ENCODE peak calls at places on chromosomes 7 and 10, in four cellular contexts. One of them, this sample, is unnamed.

GRCh38 chr10:103676058-103676785 is 179.2 kb downstream of the SH3PXD2A start:
- DNase-seq in body of pancreas: peak; percentile 42
- DNase-seq in IMR-90: peak; percentile 34
- DNase-seq in adrenal gland: peak; percentile 55
- DNase-seq in this sample: peak; percentile 87

GRCh38 chr7:138001529-138002095 is at the start of gene CREB3L2:
- DNase-seq in body of pancreas: peak; percentile 71
- DNase-seq in adrenal gland: peak; percentile 81
- DNase-seq in IMR-90: peak; percentile 57
- DNase-seq in this sample: peak; percentile 94

GRCh38 chr7:37930226-37930948 is 9.9 kb downstream of the EPDR1 start:
- DNase-seq in body of pancreas: no peak
- DNase-seq in adrenal gland: no peak
- DNase-seq in IMR-90: no peak
- DNase-seq in this sample: no peak

GRCh38 chr10:3729397-3729796 is 55.6 kb downstream of the KLF6 start:
- DNase-seq in adrenal gland: no peak
- DNase-seq in body of pancreas: no peak
- DNase-seq in IMR-90: peak; percentile 20
- DNase-seq in this sample: no peak

GRCh38 chr7:67771840-67772605 is 775.4 kb downstream of the TYW1 start:
- DNase-seq in adrenal gland: no peak
- DNase-seq in IMR-90: no peak
- DNase-seq in body of pancreas: no peak
- DNase-seq in this sample: no peak

GRCh38 chr7:142482899-142483658 is 225.2 kb upstream of the PRSS58 start:
- DNase-seq in IMR-90: peak; percentile 66
- DNase-seq in adrenal gland: peak; percentile 35
- DNase-seq in body of pancreas: peak; percentile 50
- DNase-seq in this sample: no peak

GRCh38 chr10:75407296-75407715 is 5.7 kb upstream of the ZNF503 start:
- DNase-seq in IMR-90: no peak
- DNase-seq in adrenal gland: no peak
- DNase-seq in body of pancreas: peak; percentile 39
- DNase-seq in this sample: no peak

GRCh38 chr10:110637558-110638053 is 6.5 kb upstream of the RBM20 start:
- DNase-seq in body of pancreas: no peak
- DNase-seq in adrenal gland: no peak
- DNase-seq in IMR-90: peak; percentile 21
- DNase-seq in this sample: no peak

GRCh38 chr10:33559105-33559504 is 224.6 kb upstream of the NRP1 start:
- DNase-seq in IMR-90: peak; percentile 79
- DNase-seq in adrenal gland: peak; percentile 19
- DNase-seq in body of pancreas: no peak
- DNase-seq in this sample: no peak

GRCh38 chr7:30041526-30042269 is 13.5 kb downstream of the PLEKHA8 start:
- DNase-seq in body of pancreas: no peak
- DNase-seq in IMR-90: peak; percentile 10
- DNase-seq in adrenal gland: no peak
- DNase-seq in this sample: no peak

GRCh38 chr7:7504910-7505704 is 30.6 kb downstream of the COL28A1 start:
- DNase-seq in body of pancreas: no peak
- DNase-seq in IMR-90: no peak
- DNase-seq in adrenal gland: no peak
- DNase-seq in this sample: no peak

GRCh38 chr10:78332013-78332412 is 298.4 kb downstream of the RPS24 start:
- DNase-seq in IMR-90: no peak
- DNase-seq in body of pancreas: no peak
- DNase-seq in adrenal gland: no peak
- DNase-seq in this sample: peak; percentile 85

GRCh38 chr10:2079603-2080078 is 342.3 kb upstream of the ADARB2 start:
- DNase-seq in IMR-90: no peak
- DNase-seq in body of pancreas: peak; percentile 52
- DNase-seq in adrenal gland: no peak
- DNase-seq in this sample: no peak

GRCh38 chr10:127034224-127034623 is 129.0 kb downstream of the DOCK1 start:
- DNase-seq in body of pancreas: no peak
- DNase-seq in adrenal gland: no peak
- DNase-seq in IMR-90: no peak
- DNase-seq in this sample: peak; percentile 43

GRCh38 chr7:155804897-155805825 is 7.1 kb downstream of the SHH start:
- DNase-seq in adrenal gland: no peak
- DNase-seq in body of pancreas: peak; percentile 48
- DNase-seq in IMR-90: peak; percentile 65
- DNase-seq in this sample: no peak

GRCh38 chr10:30115391-30116253 is 56.2 kb upstream of the JCAD start:
- DNase-seq in IMR-90: peak; percentile 23
- DNase-seq in adrenal gland: no peak
- DNase-seq in body of pancreas: no peak
- DNase-seq in this sample: no peak

GRCh38 chr10:73863039-73863817 is 11.1 kb downstream of the CAMK2G start:
- DNase-seq in body of pancreas: no peak
- DNase-seq in adrenal gland: no peak
- DNase-seq in IMR-90: no peak
- DNase-seq in this sample: no peak

GRCh38 chr7:127896683-127897082 is 134.6 kb downstream of the LRRC4 start:
- DNase-seq in adrenal gland: no peak
- DNase-seq in IMR-90: no peak
- DNase-seq in body of pancreas: no peak
- DNase-seq in this sample: no peak

GRCh38 chr10:122490786-122491680 is 29.7 kb downstream of the HTRA1 start:
- DNase-seq in body of pancreas: no peak
- DNase-seq in adrenal gland: no peak
- DNase-seq in IMR-90: no peak
- DNase-seq in this sample: peak; percentile 51

DNA sequence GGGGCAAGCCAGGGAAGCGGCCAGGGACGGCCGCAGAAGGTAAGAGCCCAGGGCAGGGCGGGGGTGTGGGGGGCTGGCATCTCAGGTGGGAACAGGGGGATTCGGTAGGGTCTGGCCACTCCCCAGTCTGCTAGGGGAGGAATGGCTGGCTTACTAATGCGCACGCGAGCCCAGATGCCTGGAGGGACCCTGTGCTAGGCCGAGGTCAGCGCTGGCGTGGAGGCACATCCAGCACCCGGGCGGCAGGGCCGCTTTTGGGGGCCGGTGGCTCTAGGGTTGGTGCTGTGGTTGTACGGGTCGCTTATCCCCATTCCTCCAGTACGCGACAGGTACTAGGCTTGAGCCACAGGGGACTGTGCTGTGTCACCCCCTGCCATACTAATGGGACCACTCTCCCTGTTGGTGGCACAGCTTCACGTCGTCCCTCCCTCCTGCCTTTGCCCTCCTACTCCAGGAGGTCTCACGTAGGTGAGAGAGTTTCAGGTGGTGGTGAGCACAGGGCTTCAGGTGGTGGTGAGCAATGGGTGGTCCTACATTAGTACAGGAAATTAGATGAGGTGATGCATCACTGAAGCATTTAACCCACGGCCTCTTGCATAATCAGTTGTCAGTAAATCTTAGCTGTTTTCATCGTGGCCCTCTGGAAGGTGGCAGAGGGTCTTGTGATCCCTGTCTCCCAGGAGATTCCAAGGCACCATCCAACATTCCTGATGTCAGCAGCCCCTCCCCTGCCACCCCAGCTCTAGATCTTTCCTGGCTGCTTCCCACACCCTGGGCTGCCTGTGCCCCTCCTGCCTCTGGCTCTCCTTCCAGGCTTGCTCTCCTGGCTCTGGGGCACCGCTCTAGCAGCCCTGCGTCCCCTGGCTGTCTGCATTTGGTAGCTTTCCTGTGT is 981 bp downstream of the AEBP1 start:
- DNase-seq in body of pancreas: no peak
- DNase-seq in IMR-90: peak; percentile 46
- DNase-seq in adrenal gland: no peak
- DNase-seq in this sample: peak; percentile 60
- H3K4me3 ChIP-seq in body of pancreas: no peak overlapping the region
- H3K4me3 ChIP-seq in IMR-90: no peak overlapping the region
- H3K4me3 ChIP-seq in adrenal gland: no peak overlapping the region
- H3K4me3 ChIP-seq in this sample: peak overlapping the region; percentile 32

GRCh38 chr7:101321491-101322401 is at the start of gene IFT22:
- DNase-seq in IMR-90: peak; percentile 85
- DNase-seq in adrenal gland: peak; percentile 95
- DNase-seq in body of pancreas: peak; percentile 97
- DNase-seq in this sample: peak; percentile 83
- TF ChIP-seq CTCF in IMR-90: peak; percentile 36
- TF ChIP-seq CTCF in adrenal gland: peak; percentile 19
- TF ChIP-seq CTCF in body of pancreas: no peak
- TF ChIP-seq CTCF in this sample: no peak

GRCh38 chr7:1045038-1045726 is 836 bp downstream of the GPR146 start:
- DNase-seq in IMR-90: no peak
- DNase-seq in adrenal gland: no peak
- DNase-seq in body of pancreas: no peak
- DNase-seq in this sample: no peak
- TF ChIP-seq POLR2A in IMR-90: no peak
- TF ChIP-seq POLR2A in adrenal gland: no peak
- TF ChIP-seq POLR2A in body of pancreas: no peak
- TF ChIP-seq POLR2A in this sample: no peak

GRCh38 chr7:78017621-78018100 is 219.1 kb downstream of the PHTF2 start:
- DNase-seq in IMR-90: no peak
- DNase-seq in adrenal gland: no peak
- DNase-seq in body of pancreas: no peak
- DNase-seq in this sample: no peak
- H3K4me3 ChIP-seq in IMR-90: no peak overlapping the region
- H3K4me3 ChIP-seq in adrenal gland: no peak overlapping the region
- H3K4me3 ChIP-seq in body of pancreas: no peak overlapping the region
- H3K4me3 ChIP-seq in this sample: no peak overlapping the region

GRCh38 chr10:22986771-22987542 is 59.1 kb downstream of the ARMC3 start:
- DNase-seq in adrenal gland: no peak
- DNase-seq in IMR-90: peak; percentile 38
- DNase-seq in body of pancreas: no peak
- DNase-seq in this sample: no peak

GRCh38 chr10:22990443-22990842 is 62.6 kb downstream of the ARMC3 start:
- DNase-seq in body of pancreas: no peak
- DNase-seq in adrenal gland: no peak
- DNase-seq in IMR-90: no peak
- DNase-seq in this sample: no peak

GRCh38 chr10:22992621-22993020 is 64.8 kb downstream of the ARMC3 start:
- DNase-seq in body of pancreas: no peak
- DNase-seq in IMR-90: no peak
- DNase-seq in adrenal gland: no peak
- DNase-seq in this sample: no peak

GRCh38 chr10:22992075-22992474 is 64.2 kb downstream of the ARMC3 start:
- DNase-seq in body of pancreas: no peak
- DNase-seq in adrenal gland: no peak
- DNase-seq in IMR-90: no peak
- DNase-seq in this sample: no peak

GRCh38 chr10:22988581-22989360 is 60.9 kb downstream of the ARMC3 start:
- DNase-seq in IMR-90: peak; percentile 47
- DNase-seq in body of pancreas: peak; percentile 58
- DNase-seq in adrenal gland: peak; percentile 45
- DNase-seq in this sample: no peak
- TF ChIP-seq CTCF in IMR-90: peak; percentile 98
- TF ChIP-seq CTCF in body of pancreas: peak; percentile 86
- TF ChIP-seq CTCF in adrenal gland: peak; percentile 92
- TF ChIP-seq CTCF in this sample: peak; percentile 64

GRCh38 chr7:23246540-23246939 is at the start of gene GPNMB:
- DNase-seq in IMR-90: peak; percentile 58
- DNase-seq in body of pancreas: no peak
- DNase-seq in adrenal gland: peak; percentile 33
- DNase-seq in this sample: peak; percentile 91
- TF ChIP-seq POLR2A in IMR-90: no peak
- TF ChIP-seq POLR2A in body of pancreas: no peak
- TF ChIP-seq POLR2A in adrenal gland: peak; percentile 18
- TF ChIP-seq POLR2A in this sample: peak; percentile 50

GRCh38 chr7:13988011-13988410 is 1.5 kb downstream of the ETV1 start:
- DNase-seq in IMR-90: peak; percentile 77
- DNase-seq in adrenal gland: no peak
- DNase-seq in body of pancreas: no peak
- DNase-seq in this sample: no peak
- H3K4me3 ChIP-seq in IMR-90: peak overlapping the region; percentile 16
- H3K4me3 ChIP-seq in adrenal gland: no peak overlapping the region
- H3K4me3 ChIP-seq in body of pancreas: no peak overlapping the region
- H3K4me3 ChIP-seq in this sample: no peak overlapping the region

DNA sequence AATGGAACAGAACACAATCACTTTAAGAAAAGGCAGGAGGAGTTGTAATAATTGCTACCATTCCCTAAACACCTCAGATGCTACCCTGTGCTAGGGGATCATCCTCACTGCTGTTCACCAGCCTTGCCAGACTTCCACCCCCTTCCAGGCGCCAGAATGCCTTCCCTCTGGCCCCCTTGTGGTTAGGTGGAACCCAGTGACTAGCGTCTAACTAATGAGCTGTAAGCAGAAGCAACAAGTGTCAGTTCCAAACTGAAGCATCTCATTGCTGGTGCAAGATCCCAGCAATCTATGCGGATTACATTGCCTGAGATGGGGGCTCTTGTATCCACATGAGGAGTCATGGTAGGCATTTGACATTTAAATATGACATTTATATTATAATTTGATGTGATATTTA is 86.6 kb downstream of the FRMD4A start:
- DNase-seq in body of pancreas: no peak
- DNase-seq in IMR-90: peak; percentile 7
- DNase-seq in adrenal gland: no peak
- DNase-seq in this sample: no peak
- TF ChIP-seq CTCF in body of pancreas: no peak
- TF ChIP-seq CTCF in IMR-90: peak; percentile 7
- TF ChIP-seq CTCF in adrenal gland: no peak
- TF ChIP-seq CTCF in this sample: no peak

GRCh38 chr7:139679731-139680594 is 97.8 kb downstream of the HIPK2 start:
- DNase-seq in body of pancreas: peak; percentile 63
- DNase-seq in adrenal gland: no peak
- DNase-seq in IMR-90: peak; percentile 86
- DNase-seq in this sample: no peak
- TF ChIP-seq POLR2A in body of pancreas: no peak
- TF ChIP-seq POLR2A in adrenal gland: no peak
- TF ChIP-seq POLR2A in IMR-90: no peak
- TF ChIP-seq POLR2A in this sample: no peak